ENCODE peak calls at places on chromosomes 4 and X, in seven cellular contexts. One of them, this sample, is unnamed.

GRCh38 chr4:155953151-155954117 is at the start of gene CTSO:
- DNase-seq in kidney: peak; percentile 91
- DNase-seq in CD8-positive, alpha-beta memory T cell: peak; percentile 80
- DNase-seq in aorta: peak; percentile 91
- DNase-seq in tibial artery: peak; percentile 83
- DNase-seq in astrocyte: peak; percentile 60
- DNase-seq in body of pancreas: peak; percentile 80
- DNase-seq in this sample: peak; percentile 67

GRCh38 chr4:26179316-26179760 is 141.5 kb upstream of the RBPJ start:
- DNase-seq in CD8-positive, alpha-beta memory T cell: no peak
- DNase-seq in kidney: no peak
- DNase-seq in tibial artery: no peak
- DNase-seq in aorta: no peak
- DNase-seq in astrocyte: no peak
- DNase-seq in body of pancreas: no peak
- DNase-seq in this sample: no peak

GRCh38 chrX:23667239-23668177 is at the start of gene PRDX4:
- DNase-seq in tibial artery: peak; percentile 93
- DNase-seq in CD8-positive, alpha-beta memory T cell: peak; percentile 64
- DNase-seq in aorta: peak; percentile 95
- DNase-seq in kidney: peak; percentile 97
- DNase-seq in body of pancreas: peak; percentile 92
- DNase-seq in astrocyte: peak; percentile 69
- DNase-seq in this sample: peak; percentile 97

GRCh38 chr4:176273741-176274140 is 4.7 kb upstream of the ASB5 start:
- DNase-seq in astrocyte: peak; percentile 26
- DNase-seq in CD8-positive, alpha-beta memory T cell: no peak
- DNase-seq in kidney: no peak
- DNase-seq in tibial artery: no peak
- DNase-seq in aorta: no peak
- DNase-seq in body of pancreas: no peak
- DNase-seq in this sample: no peak

GRCh38 chr4:170776983-170777382 is 687.2 kb upstream of the AADAT start:
- DNase-seq in tibial artery: no peak
- DNase-seq in body of pancreas: no peak
- DNase-seq in astrocyte: no peak
- DNase-seq in aorta: no peak
- DNase-seq in CD8-positive, alpha-beta memory T cell: no peak
- DNase-seq in kidney: peak; percentile 61
- DNase-seq in this sample: no peak

GRCh38 chr4:186857793-186858192 is 134.1 kb upstream of the FAT1 start:
- DNase-seq in astrocyte: no peak
- DNase-seq in CD8-positive, alpha-beta memory T cell: no peak
- DNase-seq in body of pancreas: no peak
- DNase-seq in tibial artery: no peak
- DNase-seq in aorta: no peak
- DNase-seq in kidney: no peak
- DNase-seq in this sample: no peak

GRCh38 chr4:6474705-6475457 is 2.5 kb upstream of the PPP2R2C start:
- DNase-seq in astrocyte: no peak
- DNase-seq in CD8-positive, alpha-beta memory T cell: no peak
- DNase-seq in tibial artery: peak; percentile 38
- DNase-seq in aorta: no peak
- DNase-seq in kidney: no peak
- DNase-seq in body of pancreas: no peak
- DNase-seq in this sample: no peak

GRCh38 chrX:31384471-31384870 is 312.6 kb upstream of the FTHL17 start:
- DNase-seq in tibial artery: no peak
- DNase-seq in kidney: no peak
- DNase-seq in body of pancreas: no peak
- DNase-seq in astrocyte: no peak
- DNase-seq in CD8-positive, alpha-beta memory T cell: no peak
- DNase-seq in aorta: no peak
- DNase-seq in this sample: no peak

GRCh38 chr4:185831125-185831815 is 19.3 kb upstream of the SORBS2 start:
- DNase-seq in body of pancreas: peak; percentile 23
- DNase-seq in astrocyte: no peak
- DNase-seq in aorta: no peak
- DNase-seq in tibial artery: no peak
- DNase-seq in kidney: no peak
- DNase-seq in CD8-positive, alpha-beta memory T cell: no peak
- DNase-seq in this sample: no peak

GRCh38 chrX:150696264-150696789 is 3.1 kb downstream of the MTMR1 start:
- DNase-seq in CD8-positive, alpha-beta memory T cell: no peak
- DNase-seq in kidney: no peak
- DNase-seq in astrocyte: no peak
- DNase-seq in body of pancreas: no peak
- DNase-seq in tibial artery: no peak
- DNase-seq in aorta: no peak
- DNase-seq in this sample: no peak

GRCh38 chrX:34559325-34559724 is 97.8 kb downstream of the TMEM47 start:
- DNase-seq in astrocyte: peak; percentile 2
- DNase-seq in CD8-positive, alpha-beta memory T cell: no peak
- DNase-seq in tibial artery: no peak
- DNase-seq in body of pancreas: no peak
- DNase-seq in kidney: no peak
- DNase-seq in aorta: no peak
- DNase-seq in this sample: no peak

GRCh38 chr4:14375816-14376215 is 626.5 kb upstream of the CPEB2 start:
- DNase-seq in astrocyte: peak; percentile 20
- DNase-seq in body of pancreas: no peak
- DNase-seq in aorta: no peak
- DNase-seq in tibial artery: no peak
- DNase-seq in CD8-positive, alpha-beta memory T cell: no peak
- DNase-seq in kidney: no peak
- DNase-seq in this sample: no peak

GRCh38 chrX:15737957-15738685 is at the start of gene CA5B:
- DNase-seq in CD8-positive, alpha-beta memory T cell: peak; percentile 100
- DNase-seq in tibial artery: peak; percentile 97
- DNase-seq in body of pancreas: peak; percentile 99
- DNase-seq in kidney: peak; percentile 98
- DNase-seq in astrocyte: peak; percentile 63
- DNase-seq in aorta: peak; percentile 99
- DNase-seq in this sample: peak; percentile 93

GRCh38 chr4:105417624-105418023 is 56.2 kb downstream of the PPA2 start:
- DNase-seq in tibial artery: no peak
- DNase-seq in CD8-positive, alpha-beta memory T cell: no peak
- DNase-seq in kidney: no peak
- DNase-seq in body of pancreas: peak; percentile 30
- DNase-seq in aorta: no peak
- DNase-seq in astrocyte: no peak
- DNase-seq in this sample: no peak

GRCh38 chr4:155966171-155966570 is 12.5 kb upstream of the CTSO start:
- DNase-seq in CD8-positive, alpha-beta memory T cell: no peak
- DNase-seq in tibial artery: no peak
- DNase-seq in kidney: no peak
- DNase-seq in aorta: no peak
- DNase-seq in body of pancreas: no peak
- DNase-seq in astrocyte: no peak
- DNase-seq in this sample: no peak

GRCh38 chr4:109703664-109704351 is 563 bp upstream of the CASP6 start:
- DNase-seq in kidney: no peak
- DNase-seq in tibial artery: no peak
- DNase-seq in aorta: no peak
- DNase-seq in astrocyte: no peak
- DNase-seq in body of pancreas: no peak
- DNase-seq in CD8-positive, alpha-beta memory T cell: no peak
- DNase-seq in this sample: no peak

GRCh38 chrX:39477438-39478120 is 620.2 kb downstream of the BCOR start:
- DNase-seq in aorta: peak; percentile 78
- DNase-seq in kidney: peak; percentile 82
- DNase-seq in tibial artery: no peak
- DNase-seq in CD8-positive, alpha-beta memory T cell: peak; percentile 25
- DNase-seq in body of pancreas: peak; percentile 65
- DNase-seq in astrocyte: peak; percentile 11
- DNase-seq in this sample: peak; percentile 30

GRCh38 chrX:39473812-39474211 is 623.9 kb downstream of the BCOR start:
- DNase-seq in kidney: no peak
- DNase-seq in aorta: no peak
- DNase-seq in body of pancreas: no peak
- DNase-seq in astrocyte: no peak
- DNase-seq in CD8-positive, alpha-beta memory T cell: no peak
- DNase-seq in tibial artery: no peak
- DNase-seq in this sample: no peak

GRCh38 chrX:39477031-39477430 is 620.7 kb downstream of the BCOR start:
- DNase-seq in CD8-positive, alpha-beta memory T cell: no peak
- DNase-seq in tibial artery: no peak
- DNase-seq in body of pancreas: no peak
- DNase-seq in astrocyte: no peak
- DNase-seq in aorta: no peak
- DNase-seq in kidney: no peak
- DNase-seq in this sample: no peak

GRCh38 chrX:39475372-39475771 is 622.4 kb downstream of the BCOR start:
- DNase-seq in kidney: no peak
- DNase-seq in astrocyte: no peak
- DNase-seq in aorta: no peak
- DNase-seq in tibial artery: no peak
- DNase-seq in CD8-positive, alpha-beta memory T cell: no peak
- DNase-seq in body of pancreas: no peak
- DNase-seq in this sample: no peak

GRCh38 chrX:39476596-39476995 is 621.2 kb downstream of the BCOR start:
- DNase-seq in tibial artery: no peak
- DNase-seq in astrocyte: no peak
- DNase-seq in aorta: no peak
- DNase-seq in body of pancreas: no peak
- DNase-seq in CD8-positive, alpha-beta memory T cell: no peak
- DNase-seq in kidney: no peak
- DNase-seq in this sample: no peak
- H3K4me3 ChIP-seq in tibial artery: no peak overlapping the region
- H3K4me3 ChIP-seq in astrocyte: no peak overlapping the region
- H3K4me3 ChIP-seq in aorta: no peak overlapping the region
- H3K4me3 ChIP-seq in body of pancreas: no peak overlapping the region
- H3K4me3 ChIP-seq in CD8-positive, alpha-beta memory T cell: no peak overlapping the region
- H3K4me3 ChIP-seq in kidney: no peak overlapping the region
- H3K4me3 ChIP-seq in this sample: no peak overlapping the region

GRCh38 chrX:47234583-47234982 is 1.8 kb downstream of the USP11 start:
- DNase-seq in astrocyte: no peak
- DNase-seq in body of pancreas: no peak
- DNase-seq in aorta: no peak
- DNase-seq in CD8-positive, alpha-beta memory T cell: no peak
- DNase-seq in tibial artery: no peak
- DNase-seq in kidney: no peak
- DNase-seq in this sample: no peak
- H3K4me3 ChIP-seq in astrocyte: peak overlapping the region; percentile 84
- H3K4me3 ChIP-seq in body of pancreas: no peak overlapping the region
- H3K4me3 ChIP-seq in aorta: no peak overlapping the region
- H3K4me3 ChIP-seq in CD8-positive, alpha-beta memory T cell: peak overlapping the region; percentile 66
- H3K4me3 ChIP-seq in tibial artery: peak overlapping the region; percentile 66
- H3K4me3 ChIP-seq in kidney: peak overlapping the region; percentile 85
- H3K4me3 ChIP-seq in this sample: peak overlapping the region; percentile 73

GRCh38 chr4:88643932-88644331 is 51.7 kb downstream of the HERC3 start:
- DNase-seq in kidney: no peak
- DNase-seq in body of pancreas: no peak
- DNase-seq in CD8-positive, alpha-beta memory T cell: no peak
- DNase-seq in tibial artery: no peak
- DNase-seq in aorta: no peak
- DNase-seq in astrocyte: no peak
- DNase-seq in this sample: no peak
- H3K4me3 ChIP-seq in kidney: no peak overlapping the region
- H3K4me3 ChIP-seq in body of pancreas: no peak overlapping the region
- H3K4me3 ChIP-seq in CD8-positive, alpha-beta memory T cell: no peak overlapping the region
- H3K4me3 ChIP-seq in tibial artery: no peak overlapping the region
- H3K4me3 ChIP-seq in aorta: no peak overlapping the region
- H3K4me3 ChIP-seq in astrocyte: no peak overlapping the region
- H3K4me3 ChIP-seq in this sample: no peak overlapping the region

DNA sequence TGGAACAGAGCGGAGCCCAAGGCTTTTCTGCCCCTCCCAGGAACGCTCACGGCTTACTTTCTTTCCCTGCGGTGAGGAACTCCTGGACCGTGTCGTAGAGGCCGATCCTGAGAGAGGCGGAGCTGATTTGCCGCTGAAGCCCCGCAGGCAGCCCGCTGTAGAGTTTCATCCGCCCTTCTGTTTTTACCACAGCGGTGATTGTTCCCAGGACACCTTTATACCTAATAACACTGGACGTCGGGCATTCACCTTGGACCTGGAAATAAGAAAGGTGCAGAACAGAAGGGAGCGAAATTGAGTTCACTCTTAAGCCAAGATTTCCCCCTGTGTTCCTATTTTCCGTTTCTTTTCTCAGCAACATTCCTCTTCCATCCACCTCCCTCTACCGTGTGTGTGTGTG is 1.0 kb downstream of the UCP1 start:
- DNase-seq in kidney: no peak
- DNase-seq in astrocyte: peak; percentile 3
- DNase-seq in body of pancreas: peak; percentile 44
- DNase-seq in tibial artery: no peak
- DNase-seq in aorta: no peak
- DNase-seq in CD8-positive, alpha-beta memory T cell: no peak
- DNase-seq in this sample: peak; percentile 48
- H3K4me3 ChIP-seq in kidney: peak overlapping the region; percentile 47
- H3K4me3 ChIP-seq in astrocyte: peak overlapping the region; percentile 61
- H3K4me3 ChIP-seq in body of pancreas: no peak overlapping the region
- H3K4me3 ChIP-seq in tibial artery: peak overlapping the region; percentile 56
- H3K4me3 ChIP-seq in aorta: peak overlapping the region; percentile 32
- H3K4me3 ChIP-seq in CD8-positive, alpha-beta memory T cell: no peak overlapping the region
- H3K4me3 ChIP-seq in this sample: peak overlapping the region; percentile 41

DNA sequence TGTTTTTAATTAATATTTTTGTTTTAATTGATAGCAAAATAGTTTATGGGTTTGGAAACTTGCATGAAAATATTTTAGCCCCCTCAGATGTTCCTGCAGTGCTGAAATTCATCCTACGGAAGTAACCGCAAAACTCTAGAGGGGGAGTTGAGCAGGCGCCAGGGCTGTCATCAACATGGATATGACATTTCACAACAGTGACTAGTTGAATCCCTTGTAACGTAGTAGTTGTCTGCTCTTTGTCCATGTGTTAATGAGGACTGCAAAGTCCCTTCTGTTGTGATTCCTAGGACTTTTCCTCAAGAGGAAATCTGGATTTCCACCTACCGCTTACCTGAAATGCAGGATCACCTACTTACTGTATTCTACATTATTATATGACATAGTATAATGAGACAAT is 40.4 kb downstream of the MAP7D3 start:
- DNase-seq in astrocyte: no peak
- DNase-seq in body of pancreas: no peak
- DNase-seq in tibial artery: peak; percentile 65
- DNase-seq in CD8-positive, alpha-beta memory T cell: no peak
- DNase-seq in kidney: no peak
- DNase-seq in aorta: no peak
- DNase-seq in this sample: no peak
- H3K4me3 ChIP-seq in astrocyte: no peak overlapping the region
- H3K4me3 ChIP-seq in body of pancreas: no peak overlapping the region
- H3K4me3 ChIP-seq in tibial artery: no peak overlapping the region
- H3K4me3 ChIP-seq in CD8-positive, alpha-beta memory T cell: no peak overlapping the region
- H3K4me3 ChIP-seq in kidney: no peak overlapping the region
- H3K4me3 ChIP-seq in aorta: no peak overlapping the region
- H3K4me3 ChIP-seq in this sample: no peak overlapping the region

DNA sequence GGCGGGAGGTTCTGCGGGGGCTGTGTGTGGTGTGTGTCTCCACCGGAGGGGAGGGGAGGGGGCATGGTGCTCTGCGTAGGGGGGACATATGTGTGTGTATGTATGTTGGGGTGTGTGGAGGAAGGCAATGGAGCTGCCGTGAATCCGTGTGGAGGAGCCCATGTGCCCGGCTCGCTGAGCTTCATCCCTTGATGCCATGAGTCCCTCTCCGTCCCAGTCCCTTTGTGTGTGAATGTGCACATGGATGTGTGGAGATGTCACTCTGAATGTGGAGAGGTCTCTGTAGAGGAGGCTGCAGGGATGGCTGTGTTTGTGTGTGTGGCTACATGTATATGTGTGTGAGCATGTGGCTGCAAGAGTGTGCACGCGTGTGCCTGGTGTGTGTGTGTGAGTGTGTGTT is 1.2 kb downstream of the DLG3 start:
- DNase-seq in CD8-positive, alpha-beta memory T cell: no peak
- DNase-seq in kidney: no peak
- DNase-seq in tibial artery: no peak
- DNase-seq in body of pancreas: no peak
- DNase-seq in aorta: no peak
- DNase-seq in astrocyte: no peak
- DNase-seq in this sample: no peak
- H3K4me3 ChIP-seq in CD8-positive, alpha-beta memory T cell: no peak overlapping the region
- H3K4me3 ChIP-seq in kidney: no peak overlapping the region
- H3K4me3 ChIP-seq in tibial artery: no peak overlapping the region
- H3K4me3 ChIP-seq in body of pancreas: no peak overlapping the region
- H3K4me3 ChIP-seq in aorta: no peak overlapping the region
- H3K4me3 ChIP-seq in astrocyte: no peak overlapping the region
- H3K4me3 ChIP-seq in this sample: no peak overlapping the region

This sample was measured in HAP-1.